ENCODE peak calls at places on chromosomes 13 and 19, in four cellular contexts. E, U, D and R are unnamed samples.

GRCh38 chr19:8367327-8368001 is 3.5 kb downstream of the ANGPTL4 start:
- DNase-seq in D (peak; percentile 84), E (no peak), U (peak; percentile 96), R (peak; percentile 28)

GRCh38 chr19:35977446-35978222 is 17.4 kb upstream of the SDHAF1 start:
- DNase-seq in E (no peak), U (no peak), D (peak; percentile 94), R (peak; percentile 96)

GRCh38 chr19:8413593-8413923 is 453 bp downstream of the MARCHF2 start:
- DNase-seq in E (no peak), U (no peak), D (no peak), R (no peak)

GRCh38 chr13:99869830-99870229 is 101.7 kb downstream of the ZIC5 start:
- DNase-seq in E (no peak), D (no peak), U (no peak), R (no peak)

GRCh38 chr19:46297700-46298476 is 1.0 kb downstream of the HIF3A start:
- DNase-seq in D (peak; percentile 58), U (peak; percentile 50), E (no peak), R (no peak)

GRCh38 chr19:16193466-16193865 is 4.2 kb upstream of the AP1M1 start:
- DNase-seq in D (peak; percentile 59), E (no peak), U (peak; percentile 79), R (no peak)

GRCh38 chr19:48997972-48998371 is 4.3 kb downstream of the RUVBL2 start:
- DNase-seq in U (peak; percentile 56), D (peak; percentile 93), E (peak; percentile 29), R (peak; percentile 92)

GRCh38 chr19:45779231-45780145 is 2.8 kb downstream of the DMPK start:
- DNase-seq in U (peak; percentile 98), E (peak; percentile 81), D (peak; percentile 100), R (peak; percentile 72)

GRCh38 chr13:29572575-29572974 is 22.9 kb downstream of the SLC7A1 start:
- DNase-seq in E (no peak), D (no peak), U (no peak), R (no peak)

GRCh38 chr13:94195715-94196114 is 283.8 kb downstream of the DCT start:
- DNase-seq in E (no peak), U (no peak), D (no peak), R (no peak)

GRCh38 chr19:46789371-46789770 is 977 bp upstream of the SLC1A5 start:
- DNase-seq in D (no peak), U (no peak), E (no peak), R (no peak)

GRCh38 chr19:19447536-19448237 is 42.2 kb downstream of the GATAD2A start:
- DNase-seq in E (peak; percentile 36), D (no peak), U (no peak), R (no peak)

GRCh38 chr13:27868639-27869435 is 51.0 kb upstream of the PDX1 start:
- DNase-seq in D (no peak), E (no peak), U (no peak), R (no peak)

GRCh38 chr19:34838753-34839431 is 65.9 kb upstream of the ZNF599 start:
- DNase-seq in D (peak; percentile 92), U (peak; percentile 25), E (no peak), R (peak; percentile 19)

GRCh38 chr13:31421756-31422155 is 222.0 kb downstream of the B3GLCT start:
- DNase-seq in E (no peak), U (no peak), D (no peak), R (no peak)

GRCh38 chr13:39144941-39145533 is 106.8 kb downstream of the NHLRC3 start:
- DNase-seq in U (peak; percentile 33), E (no peak), D (peak; percentile 83), R (peak; percentile 35)

GRCh38 chr13:27280009-27280646 is 9.5 kb downstream of the RASL11A start:
- DNase-seq in D (no peak), E (no peak), U (no peak), R (no peak)

GRCh38 chr13:107743983-107744382 is 471.4 kb downstream of the LIG4 start:
- DNase-seq in U (no peak), E (no peak), D (no peak), R (peak; percentile 61)

GRCh38 chr19:45376045-45376724 is 5.8 kb upstream of the ERCC2 start:
- DNase-seq in U (no peak), E (no peak), D (peak; percentile 84), R (no peak)

GRCh38 chr19:7848779-7849457 is 18.9 kb downstream of the EVI5L start:
- DNase-seq in U (no peak), D (no peak), E (no peak), R (no peak)

GRCh38 chr13:82898625-82899024 is 983.6 kb downstream of the SLITRK1 start:
- DNase-seq in D (no peak), U (no peak), E (no peak), R (no peak)

GRCh38 chr19:4811328-4812131 is 20.0 kb downstream of the TICAM1 start:
- DNase-seq in U (peak; percentile 92), D (peak; percentile 97), E (peak; percentile 84), R (peak; percentile 89)

GRCh38 chr13:31946091-31946770 is 85.3 kb upstream of the FRY start:
- DNase-seq in E (no peak), U (no peak), D (no peak), R (no peak)

GRCh38 chr13:73697166-73697565 is 437.0 kb downstream of the KLF12 start:
- DNase-seq in D (no peak), U (no peak), E (no peak), R (no peak)

GRCh38 chr19:19619121-19619848 is 798 bp upstream of the PBX4 start:
- DNase-seq in U (no peak), E (no peak), D (no peak), R (no peak)

GRCh38 chr19:43625918-43626579 is 6.6 kb upstream of the ZNF428 start:
- DNase-seq in E (no peak), D (peak; percentile 81), U (no peak), R (no peak)

GRCh38 chr19:14116525-14116917 is 1.0 kb downstream of the PRKACA start:
- DNase-seq in U (no peak), D (no peak), E (no peak), R (no peak)

GRCh38 chr13:20383058-20383457 is 142.6 kb downstream of the CRYL1 start:
- DNase-seq in U (no peak), D (no peak), E (no peak), R (no peak)

GRCh38 chr13:73849292-73849691 is 284.9 kb downstream of the KLF12 start:
- DNase-seq in D (peak; percentile 80), U (no peak), E (no peak), R (peak; percentile 21)

GRCh38 chr19:17957887-17958286 is 9.0 kb upstream of the KCNN1 start:
- DNase-seq in D (no peak), U (no peak), E (no peak), R (no peak)

GRCh38 chr19:13827656-13828055 is 32.4 kb downstream of the ZSWIM4 start:
- DNase-seq in E (no peak), D (peak; percentile 77), U (no peak), R (peak; percentile 43)

GRCh38 chr19:6639439-6639838 is 30.5 kb downstream of the TNFSF14 start:
- DNase-seq in U (no peak), D (no peak), E (no peak), R (no peak)

GRCh38 chr19:18053571-18054219 is 33.0 kb downstream of the IL12RB1 start:
- DNase-seq in D (no peak), U (no peak), E (no peak), R (no peak)

GRCh38 chr19:1250374-1251232 is 2.2 kb downstream of the MIDN start:
- DNase-seq in E (peak; percentile 58), U (no peak), D (peak; percentile 84), R (peak; percentile 85)

GRCh38 chr13:99422556-99423220 is 78.6 kb upstream of the TM9SF2 start:
- DNase-seq in U (peak; percentile 8), E (no peak), D (no peak), R (peak; percentile 2)

DNA sequence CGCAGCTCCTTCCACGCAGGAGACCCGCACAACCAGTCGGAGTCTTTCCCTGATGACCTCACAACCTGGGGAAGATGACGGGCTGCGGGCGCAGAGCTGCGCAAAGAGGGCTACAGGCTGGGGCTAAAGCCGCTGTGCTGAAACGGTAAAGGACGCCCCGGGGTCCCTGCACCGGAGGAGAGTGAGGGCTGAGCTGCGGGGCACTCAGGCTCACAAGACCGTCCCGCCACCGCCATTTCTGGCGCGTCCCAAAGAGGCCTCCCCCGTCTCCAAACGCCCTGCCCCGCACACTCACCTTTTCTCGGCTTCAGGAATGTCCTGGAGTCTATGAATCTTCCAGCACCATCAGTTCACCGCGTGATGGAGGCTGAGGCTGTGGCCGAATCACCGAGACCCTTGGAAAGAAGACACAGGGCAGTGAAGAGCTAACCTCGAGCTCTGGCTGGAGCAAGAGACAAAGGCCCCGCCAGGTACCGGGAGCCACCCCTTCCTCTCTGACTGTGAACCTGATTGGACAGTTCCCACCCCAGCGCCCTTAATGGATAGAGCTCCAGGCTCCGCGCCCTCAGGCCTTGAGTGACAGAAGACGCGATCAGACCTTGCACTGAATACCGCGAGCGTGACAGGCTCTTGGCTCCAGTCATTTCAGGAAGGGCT is 41.8 kb upstream of the ZNF429 start:
- DNase-seq in D (peak; percentile 97), U (peak; percentile 41), E (no peak), R (peak; percentile 95)
- H3K27ac ChIP-seq in D (peak overlapping the region; percentile 87), U (no peak overlapping the region), E (peak overlapping the region; percentile 38), R (peak overlapping the region; percentile 92)

DNA sequence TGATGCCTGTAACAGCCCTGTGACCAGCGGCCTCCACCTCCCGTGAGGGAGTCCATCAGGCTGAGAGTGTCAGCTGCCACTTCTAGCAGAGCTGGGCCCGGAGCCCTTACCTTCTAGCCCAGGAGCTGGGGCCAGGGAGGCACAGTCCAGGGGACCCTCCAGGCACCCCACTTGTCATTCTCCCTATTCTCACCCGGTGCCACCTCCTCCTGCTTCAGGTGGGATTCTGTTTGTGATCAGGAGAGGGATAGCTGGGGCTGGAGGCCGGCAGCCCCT is 4.1 kb downstream of the RASA3 start:
- DNase-seq in E (no peak), U (no peak), D (no peak), R (no peak)
- H3K27ac ChIP-seq in E (peak overlapping the region; percentile 49), U (peak overlapping the region; percentile 83), D (no peak overlapping the region), R (no peak overlapping the region)

GRCh38 chr19:38644719-38645118 is 2.7 kb upstream of the ACTN4 start:
- DNase-seq in E (no peak), D (peak; percentile 70), U (no peak), R (no peak)
- H3K27ac ChIP-seq in E (no peak overlapping the region), D (no peak overlapping the region), U (no peak overlapping the region), R (no peak overlapping the region)

GRCh38 chr13:96068729-96069128 is 15.5 kb upstream of the UGGT2 start:
- DNase-seq in D (no peak), E (no peak), U (no peak), R (no peak)
- H3K27ac ChIP-seq in D (no peak overlapping the region), E (no peak overlapping the region), U (no peak overlapping the region), R (no peak overlapping the region)

DNA sequence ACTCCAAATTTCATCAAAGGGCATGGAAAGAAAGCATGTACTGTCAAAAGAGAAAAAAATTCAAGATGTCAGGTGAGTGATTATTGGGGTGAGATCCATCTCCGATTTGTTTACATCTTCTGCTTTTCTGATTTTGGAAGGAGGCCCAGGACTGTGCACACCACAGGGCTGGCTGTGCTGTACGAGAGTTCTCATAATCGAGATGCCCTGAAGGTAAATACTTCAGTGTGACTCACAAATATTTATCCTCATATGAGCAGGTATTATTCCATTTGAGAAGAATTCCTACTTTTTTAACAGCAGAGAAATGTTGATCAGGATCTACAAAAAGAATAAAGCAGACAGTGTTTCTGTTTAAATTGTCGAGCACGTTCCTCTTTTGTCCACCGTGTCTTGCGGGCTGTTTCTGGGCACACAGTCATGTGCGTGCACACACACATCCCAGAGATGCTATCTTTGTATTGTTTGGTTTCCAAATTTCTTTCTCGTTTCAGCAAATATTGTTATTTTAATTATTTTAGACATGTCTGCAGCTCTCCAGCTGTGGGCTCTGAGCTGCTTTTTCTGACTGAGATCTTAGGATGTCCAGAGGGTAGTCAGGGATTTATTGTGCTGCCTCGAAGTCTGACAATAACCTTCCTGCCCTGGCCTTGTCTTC is 103.8 kb downstream of the KL start:
- DNase-seq in E (no peak), U (no peak), D (no peak), R (no peak)
- H3K27ac ChIP-seq in E (no peak overlapping the region), U (no peak overlapping the region), D (no peak overlapping the region), R (no peak overlapping the region)